ENCODE peak calls at places on chromosomes 3 and 15, in seven cellular contexts. I is activated T-helper 1 cell treated with Interleukin-2 at 50 U/mL for 16 hours, O is RPMI8226, W is NCI-H1417, V is dorsolateral prefrontal cortex, Z is NAMALWA, Y is posterior cingulate gyrus. E is an unnamed sample.

GRCh38 chr15:62165793-62166380 is 802 bp upstream of the C2CD4B start:
- DNase-seq in I (no peak), O (no peak), W (no peak), V (no peak), Z (no peak), Y (no peak), E (no peak)

GRCh38 chr3:71210257-71211002 is 373.1 kb downstream of the FOXP1 start:
- DNase-seq in I (no peak), O (no peak), W (no peak), V (no peak), Z (no peak), Y (no peak), E (no peak)

GRCh38 chr3:155312781-155313180 is 19.3 kb upstream of the STRIT1 start:
- DNase-seq in I (no peak), O (no peak), W (no peak), V (no peak), Z (no peak), Y (no peak), E (no peak)

GRCh38 chr3:143203848-143204247 is 84.3 kb downstream of the CHST2 start:
- DNase-seq in I (no peak), O (no peak), W (no peak), V (no peak), Z (no peak), Y (no peak), E (no peak)

GRCh38 chr15:99425666-99426301 is 140.0 kb upstream of the MEF2A start:
- DNase-seq in I (no peak), O (no peak), W (no peak), V (peak), Z (no peak), Y (no peak), E (no peak)

GRCh38 chr15:76976572-76977270 is 18.2 kb upstream of the PSTPIP1 start:
- DNase-seq in I (no peak), O (no peak), W (no peak), V (no peak), Z (no peak), Y (no peak), E (no peak)

GRCh38 chr3:119018690-119019463 is 15.8 kb downstream of the IGSF11 start:
- DNase-seq in I (no peak), O (no peak), W (no peak), V (peak), Z (no peak), Y (peak), E (no peak)

GRCh38 chr3:169660709-169661566 is 2.6 kb downstream of the MECOM start:
- DNase-seq in I (no peak), O (peak), W (no peak), V (no peak), Z (no peak), Y (no peak), E (no peak)

GRCh38 chr3:134749802-134750553 is 45.1 kb upstream of the EPHB1 start:
- DNase-seq in I (no peak), O (no peak), W (no peak), V (no peak), Z (no peak), Y (no peak), E (no peak)

GRCh38 chr3:32384938-32385337 is 6.7 kb upstream of the CMTM7 start:
- DNase-seq in I (no peak), O (no peak), W (no peak), V (no peak), Z (no peak), Y (no peak), E (no peak)

GRCh38 chr15:84702961-84703482 is 12.9 kb downstream of the SEC11A start:
- DNase-seq in I (no peak), O (no peak), W (no peak), V (no peak), Z (no peak), Y (no peak), E (no peak)

GRCh38 chr15:66638377-66638776 is 63.7 kb upstream of the SMAD6 start:
- DNase-seq in I (no peak), O (no peak), W (no peak), V (no peak), Z (no peak), Y (no peak), E (no peak)

GRCh38 chr15:27449940-27450339 is 479.0 kb downstream of the GABRG3 start:
- DNase-seq in I (no peak), O (no peak), W (no peak), V (peak), Z (no peak), Y (no peak), E (no peak)

GRCh38 chr3:99925584-99925983 is 107.9 kb downstream of the CMSS1 start:
- DNase-seq in I (no peak), O (no peak), W (no peak), V (no peak), Z (no peak), Y (no peak), E (no peak)

GRCh38 chr15:52309154-52309548 is 13.5 kb upstream of the MYO5C start:
- DNase-seq in I (no peak), O (no peak), W (no peak), V (no peak), Z (no peak), Y (no peak), E (no peak)

GRCh38 chr15:51757463-51757862 is 6.1 kb downstream of the TMOD2 start:
- DNase-seq in I (no peak), O (no peak), W (no peak), V (no peak), Z (no peak), Y (no peak), E (no peak)

GRCh38 chr15:41482478-41482877 is 11.2 kb upstream of the ITPKA start:
- DNase-seq in I (no peak), O (no peak), W (no peak), V (no peak), Z (no peak), Y (no peak), E (no peak)

GRCh38 chr15:43433160-43433559 is 59.8 kb downstream of the TP53BP1 start:
- DNase-seq in I (no peak), O (no peak), W (no peak), V (no peak), Z (no peak), Y (no peak), E (no peak)

GRCh38 chr15:43260011-43260615 is 6.6 kb downstream of the TGM5 start:
- DNase-seq in I (no peak), O (no peak), W (no peak), V (no peak), Z (no peak), Y (no peak), E (no peak)

GRCh38 chr3:37481986-37482385 is 307.6 kb upstream of the LRRFIP2 start:
- DNase-seq in I (no peak), O (no peak), W (no peak), V (no peak), Z (no peak), Y (no peak), E (no peak)

GRCh38 chr3:18100126-18100525 is 325.0 kb downstream of the SATB1 start:
- DNase-seq in I (no peak), O (no peak), W (no peak), V (no peak), Z (no peak), Y (no peak), E (no peak)

GRCh38 chr15:41827290-41827879 is 507 bp upstream of the JMJD7 start:
- DNase-seq in I (peak), O (no peak), W (peak), V (no peak), Z (peak), Y (no peak), E (peak)

GRCh38 chr3:3699816-3700633 is 99.2 kb upstream of the LRRN1 start:
- DNase-seq in I (no peak), O (no peak), W (peak), V (no peak), Z (no peak), Y (no peak), E (no peak)

GRCh38 chr3:61688307-61688695 is 126.9 kb downstream of the PTPRG start:
- DNase-seq in I (no peak), O (no peak), W (no peak), V (no peak), Z (no peak), Y (no peak), E (no peak)

GRCh38 chr3:35383719-35384555 is 255.4 kb upstream of the ARPP21 start:
- DNase-seq in I (no peak), O (no peak), W (no peak), V (no peak), Z (no peak), Y (no peak), E (no peak)

GRCh38 chr15:65916664-65917406 is 47.5 kb downstream of the RAB11A start:
- DNase-seq in I (no peak), O (peak), W (peak), V (peak), Z (peak), Y (peak), E (no peak)

GRCh38 chr3:172449468-172450149 is 1.4 kb upstream of the GHSR start:
- DNase-seq in I (no peak), O (peak), W (no peak), V (no peak), Z (no peak), Y (peak), E (no peak)

GRCh38 chr3:126969586-126969985 is 13.3 kb upstream of the PLXNA1 start:
- DNase-seq in I (no peak), O (no peak), W (no peak), V (no peak), Z (no peak), Y (no peak), E (no peak)

GRCh38 chr3:108818404-108818803 is 4.2 kb upstream of the TRAT1 start:
- DNase-seq in I (peak), O (peak), W (no peak), V (no peak), Z (peak), Y (no peak), E (peak)

GRCh38 chr3:51382076-51382745 is 2.9 kb upstream of the MANF start:
- DNase-seq in I (no peak), O (no peak), W (no peak), V (no peak), Z (no peak), Y (no peak), E (no peak)

GRCh38 chr3:169940486-169941181 is 26.0 kb upstream of the SEC62 start:
- DNase-seq in I (no peak), O (peak), W (peak), V (no peak), Z (peak), Y (no peak), E (no peak)

GRCh38 chr15:94460624-94461023 is 229.3 kb downstream of the MCTP2 start:
- DNase-seq in I (no peak), O (no peak), W (no peak), V (no peak), Z (no peak), Y (no peak), E (no peak)

GRCh38 chr3:129890125-129890524 is 3.4 kb downstream of the TMCC1 start:
- DNase-seq in I (no peak), O (peak), W (no peak), V (no peak), Z (peak), Y (no peak), E (no peak)

GRCh38 chr15:94610069-94610863 is 378.9 kb downstream of the MCTP2 start:
- DNase-seq in I (no peak), O (no peak), W (no peak), V (no peak), Z (no peak), Y (no peak), E (no peak)

GRCh38 chr3:88105325-88105724 is 44.4 kb upstream of the C3orf38 start:
- DNase-seq in I (no peak), O (no peak), W (no peak), V (no peak), Z (no peak), Y (no peak), E (no peak)